ENCODE peak calls at places on chromosome 9, in nine cellular contexts. M is NCI-H510A treated with DMSO at 0.1 percent for 48 hours; T is lower leg skin; N is epithelial cell of esophagus; K is stimulated activated CD8-positive, alpha-beta memory T cell treated with anti-CD3 and anti-CD28 coated beads, Interleukin-15, amount 100 ng/mL, for 24 hours; S is fibroblast of gingiva; Z is NCI-H69; O is activated T-cell treated with anti-CD3 and anti-CD28 coated beads for 48 hours; J is NCI-H2107. X is an unnamed sample.

GRCh38 chr9:33919276-33919897 is 102.4 kb downstream of the UBE2R2 start:
- DNase-seq in M (no peak), T (no peak), N (no peak), K (no peak), S (no peak), Z (no peak), O (no peak), J (no peak), X (no peak)

GRCh38 chr9:124017929-124018730 is 6.6 kb downstream of the LHX2 start:
- DNase-seq in M (no peak), T (no peak), N (no peak), K (no peak), S (no peak), Z (peak), O (no peak), J (no peak), X (no peak)

GRCh38 chr9:116196806-116197205 is 43.2 kb downstream of the PAPPA start:
- DNase-seq in M (no peak), T (no peak), N (no peak), K (no peak), S (no peak), Z (no peak), O (no peak), J (no peak), X (no peak)

GRCh38 chr9:101381833-101382342 is 2.9 kb downstream of the BAAT start:
- DNase-seq in M (no peak), T (no peak), N (peak), K (no peak), S (no peak), Z (no peak), O (no peak), J (no peak), X (peak)

GRCh38 chr9:133738039-133738805 is at the start of gene SARDH:
- DNase-seq in M (peak), T (peak), N (no peak), K (no peak), S (peak), Z (peak), O (peak), J (no peak), X (no peak)

GRCh38 chr9:84216151-84216550 is 124.4 kb downstream of the SLC28A3 start:
- DNase-seq in M (no peak), T (no peak), N (peak), K (no peak), S (no peak), Z (no peak), O (no peak), J (no peak), X (peak)

GRCh38 chr9:76374702-76375543 is 19.3 kb downstream of the RFK start:
- DNase-seq in M (peak), T (no peak), N (peak), K (no peak), S (peak), Z (peak), O (no peak), J (no peak), X (peak)

GRCh38 chr9:126327016-126327749 is 554 bp downstream of the MVB12B start:
- DNase-seq in M (peak), T (peak), N (no peak), K (no peak), S (no peak), Z (peak), O (no peak), J (no peak), X (no peak)

GRCh38 chr9:115746496-115746895 is 407.1 kb upstream of the PAPPA start:
- DNase-seq in M (no peak), T (no peak), N (no peak), K (no peak), S (peak), Z (no peak), O (no peak), J (no peak), X (no peak)

GRCh38 chr9:117624106-117624505 is 80.1 kb upstream of the TLR4 start:
- DNase-seq in M (no peak), T (no peak), N (no peak), K (no peak), S (no peak), Z (no peak), O (no peak), J (no peak), X (no peak)

GRCh38 chr9:122258886-122259415 is 5.7 kb downstream of the RBM18 start:
- DNase-seq in M (no peak), T (no peak), N (no peak), K (no peak), S (no peak), Z (no peak), O (no peak), J (no peak), X (no peak)

GRCh38 chr9:115364991-115365390 is 247.0 kb upstream of the TNC start:
- DNase-seq in M (no peak), T (no peak), N (no peak), K (no peak), S (no peak), Z (no peak), O (no peak), J (no peak), X (no peak)

GRCh38 chr9:12680341-12680740 is 12.8 kb upstream of the TYRP1 start:
- DNase-seq in M (no peak), T (no peak), N (no peak), K (no peak), S (peak), Z (no peak), O (no peak), J (no peak), X (peak)

GRCh38 chr9:135015565-135015964 is 71.9 kb upstream of the OLFM1 start:
- DNase-seq in M (no peak), T (no peak), N (no peak), K (no peak), S (no peak), Z (no peak), O (no peak), J (no peak), X (no peak)

GRCh38 chr9:34961574-34962480 is 3.7 kb downstream of the PHF24 start:
- DNase-seq in M (no peak), T (peak), N (peak), K (no peak), S (no peak), Z (no peak), O (no peak), J (no peak), X (peak)

GRCh38 chr9:97388721-97389238 is 23.1 kb upstream of the TDRD7 start:
- DNase-seq in M (no peak), T (peak), N (no peak), K (no peak), S (no peak), Z (peak), O (peak), J (no peak), X (no peak)

GRCh38 chr9:75953218-75953617 is 62.7 kb downstream of the PCSK5 start:
- DNase-seq in M (no peak), T (no peak), N (no peak), K (no peak), S (peak), Z (no peak), O (no peak), J (no peak), X (peak)

GRCh38 chr9:127214421-127215265 is 49.9 kb upstream of the GARNL3 start:
- DNase-seq in M (peak), T (peak), N (peak), K (no peak), S (peak), Z (peak), O (peak), J (peak), X (peak)

GRCh38 chr9:134396825-134397224 is 70.6 kb downstream of the RXRA start:
- DNase-seq in M (no peak), T (no peak), N (no peak), K (no peak), S (no peak), Z (no peak), O (peak), J (no peak), X (no peak)

GRCh38 chr9:133107245-133107722 is 13.8 kb downstream of the RALGDS start:
- DNase-seq in M (no peak), T (peak), N (no peak), K (no peak), S (no peak), Z (no peak), O (no peak), J (no peak), X (no peak)

GRCh38 chr9:4137234-4137633 is 162.6 kb downstream of the GLIS3 start:
- DNase-seq in M (no peak), T (no peak), N (peak), K (no peak), S (peak), Z (no peak), O (no peak), J (no peak), X (peak)

GRCh38 chr9:68771376-68771775 is 66.3 kb downstream of the PIP5K1B start:
- DNase-seq in M (no peak), T (no peak), N (no peak), K (no peak), S (no peak), Z (no peak), O (no peak), J (no peak), X (no peak)

GRCh38 chr9:98202252-98202651 is 9.8 kb upstream of the CORO2A start:
- DNase-seq in M (no peak), T (no peak), N (no peak), K (no peak), S (no peak), Z (no peak), O (no peak), J (no peak), X (no peak)

GRCh38 chr9:38382141-38382540 is 10.4 kb upstream of the ALDH1B1 start:
- DNase-seq in M (no peak), T (no peak), N (no peak), K (no peak), S (no peak), Z (no peak), O (no peak), J (no peak), X (no peak)

GRCh38 chr9:96508227-96508940 is 58.4 kb downstream of the HABP4 start:
- DNase-seq in M (no peak), T (no peak), N (no peak), K (no peak), S (no peak), Z (no peak), O (no peak), J (no peak), X (no peak)

GRCh38 chr9:128919409-128919808 is 1.4 kb upstream of the PHYHD1 start:
- DNase-seq in M (no peak), T (no peak), N (no peak), K (no peak), S (no peak), Z (no peak), O (no peak), J (no peak), X (no peak)

X was measured in bronchial epithelial cell.